ENCODE peak calls at places on chromosomes 4 and X, in six cellular contexts. Q is neuronal stem cell; M is CD4-positive, CD25-positive, alpha-beta regulatory T cell; G is left ventricle myocardium inferior; V is GM23248; W is psoas muscle. P is an unnamed sample. For H3K4me1 and H3K27me3, the result is how much of the 10 kb centered on the place peaks cover.

GRCh38 chrX:149504915-149505651 is at the start of gene IDS:
- DNase-seq in Q (peak), M (peak), G (peak), V (peak), W (peak), P (peak)

GRCh38 chr4:22901631-22902030 is 208.9 kb downstream of the GBA3 start:
- DNase-seq in Q (no peak), M (no peak), G (no peak), V (no peak), W (no peak), P (no peak)

GRCh38 chrX:23365541-23365940 is 30.9 kb downstream of the PTCHD1 start:
- DNase-seq in Q (no peak), M (no peak), G (no peak), V (no peak), W (no peak), P (no peak)

GRCh38 chr4:17066972-17067371 is 168.5 kb upstream of the LDB2 start:
- DNase-seq in Q (no peak), M (no peak), G (no peak), V (peak), W (no peak), P (no peak)

GRCh38 chr4:79253930-79254329 is 71.9 kb downstream of the NAA11 start:
- DNase-seq in Q (no peak), M (no peak), G (no peak), V (no peak), W (no peak), P (no peak)

GRCh38 chr4:17468638-17469221 is 43.2 kb downstream of the QDPR start:
- DNase-seq in Q (peak), M (no peak), G (peak), V (peak), W (no peak), P (no peak)

GRCh38 chrX:63128509-63128908 is 222.6 kb downstream of the SPIN4 start:
- DNase-seq in Q (no peak), M (no peak), G (no peak), V (peak), W (no peak), P (peak)

GRCh38 chr4:153538408-153539057 is 72.4 kb downstream of the TMEM131L start:
- DNase-seq in Q (no peak), M (no peak), G (peak), V (peak), W (no peak), P (no peak)

GRCh38 chr4:44806076-44806475 is 79.7 kb upstream of the GNPDA2 start:
- DNase-seq in Q (no peak), M (no peak), G (no peak), V (no peak), W (no peak), P (no peak)

GRCh38 chr4:25020240-25020639 is 10.5 kb downstream of the LGI2 start:
- DNase-seq in Q (no peak), M (no peak), G (no peak), V (peak), W (no peak), P (no peak)

GRCh38 chr4:189001283-189001970 is 862.2 kb downstream of the TRIML1 start:
- DNase-seq in Q (no peak), M (no peak), G (no peak), V (no peak), W (no peak), P (no peak)

GRCh38 chr4:147378780-147379179 is 102.1 kb upstream of the EDNRA start:
- DNase-seq in Q (no peak), M (no peak), G (no peak), V (no peak), W (no peak), P (no peak)

GRCh38 chr4:39169426-39169825 is 12.9 kb upstream of the WDR19 start:
- DNase-seq in Q (no peak), M (no peak), G (no peak), V (no peak), W (no peak), P (no peak)

GRCh38 chr4:21768349-21769310 is 179.9 kb downstream of the KCNIP4 start:
- DNase-seq in Q (peak), M (no peak), G (no peak), V (peak), W (no peak), P (peak)

GRCh38 chr4:88818650-88819470 is 121.2 kb upstream of the NAP1L5 start:
- DNase-seq in Q (peak), M (peak), G (no peak), V (peak), W (peak), P (peak)

GRCh38 chr4:7254736-7255487 is 62.6 kb downstream of the SORCS2 start:
- DNase-seq in Q (no peak), M (no peak), G (peak), V (peak), W (peak), P (peak)

GRCh38 chrX:40468033-40468979 is 112.5 kb upstream of the ATP6AP2 start:
- DNase-seq in Q (no peak), M (no peak), G (peak), V (peak), W (no peak), P (peak)

GRCh38 chr4:72302981-72303704 is 265.9 kb downstream of the ADAMTS3 start:
- DNase-seq in Q (peak), M (peak), G (no peak), V (peak), W (no peak), P (peak)

GRCh38 chr4:70637239-70637920 is 8.8 kb downstream of the ENAM start:
- DNase-seq in Q (no peak), M (no peak), G (no peak), V (peak), W (no peak), P (no peak)
- H3K4me3 ChIP-seq in Q (no peak), M (no peak), G (peak), V (no peak), W (peak), P (no peak)

DNA sequence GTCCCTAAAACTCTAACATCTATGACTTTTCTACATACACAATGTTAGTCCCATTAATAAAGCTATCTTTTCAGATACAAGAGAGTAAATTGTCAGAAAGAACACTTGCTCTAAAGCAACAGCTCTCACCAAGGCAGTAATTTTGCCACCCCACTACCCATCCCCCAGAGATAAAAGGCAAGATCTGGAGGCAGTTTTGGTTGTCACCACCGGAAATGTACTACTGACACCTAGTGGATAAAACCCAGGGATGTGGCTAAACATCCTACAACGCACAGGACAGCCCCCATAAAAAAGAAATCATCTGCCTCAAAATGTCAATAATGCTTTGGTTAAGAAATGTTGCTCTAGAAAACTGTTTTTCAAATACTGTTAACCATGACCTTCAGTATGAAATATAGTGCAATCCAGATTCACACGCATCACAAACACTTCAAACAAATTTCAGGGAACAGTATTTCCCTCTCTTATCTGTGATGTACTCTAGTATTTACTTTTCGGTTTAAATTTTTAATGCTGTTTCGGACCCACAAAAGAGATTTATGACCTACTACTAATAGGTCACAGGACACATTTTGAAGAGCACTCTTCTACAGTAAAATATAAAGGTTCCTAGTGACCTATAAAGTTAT is 5.1 kb downstream of the FBXL5 start:
- DNase-seq in Q (peak), M (peak), G (no peak), V (peak), W (no peak), P (peak)
- H3K4me1 ChIP-seq in Q (under half), M (half or more), G (half or more), V (under half), W (half or more), P (half or more)

GRCh38 chrX:69263421-69263820 is 98.2 kb upstream of the PJA1 start:
- DNase-seq in Q (no peak), M (no peak), G (no peak), V (no peak), W (no peak), P (no peak)

GRCh38 chrX:69258893-69259292 is 93.6 kb upstream of the PJA1 start:
- DNase-seq in Q (no peak), M (no peak), G (no peak), V (no peak), W (no peak), P (no peak)

GRCh38 chrX:69257504-69258127 is 92.4 kb upstream of the PJA1 start:
- DNase-seq in Q (no peak), M (no peak), G (no peak), V (no peak), W (no peak), P (no peak)

GRCh38 chrX:69264134-69264533 is 98.9 kb upstream of the PJA1 start:
- DNase-seq in Q (no peak), M (no peak), G (no peak), V (no peak), W (no peak), P (no peak)

GRCh38 chrX:69262036-69262905 is 97.0 kb upstream of the PJA1 start:
- DNase-seq in Q (no peak), M (no peak), G (no peak), V (peak), W (no peak), P (no peak)
- H3K27me3 ChIP-seq in Q (under half), M (under half), G (under half), V (under half), W (under half), P (under half)

GRCh38 chrX:132958086-132958703 is at the start of gene HS6ST2:
- DNase-seq in Q (peak), M (no peak), G (no peak), V (no peak), W (peak), P (no peak)
- H3K4me3 ChIP-seq in Q (peak), M (no peak), G (peak), V (peak), W (peak), P (no peak)

DNA sequence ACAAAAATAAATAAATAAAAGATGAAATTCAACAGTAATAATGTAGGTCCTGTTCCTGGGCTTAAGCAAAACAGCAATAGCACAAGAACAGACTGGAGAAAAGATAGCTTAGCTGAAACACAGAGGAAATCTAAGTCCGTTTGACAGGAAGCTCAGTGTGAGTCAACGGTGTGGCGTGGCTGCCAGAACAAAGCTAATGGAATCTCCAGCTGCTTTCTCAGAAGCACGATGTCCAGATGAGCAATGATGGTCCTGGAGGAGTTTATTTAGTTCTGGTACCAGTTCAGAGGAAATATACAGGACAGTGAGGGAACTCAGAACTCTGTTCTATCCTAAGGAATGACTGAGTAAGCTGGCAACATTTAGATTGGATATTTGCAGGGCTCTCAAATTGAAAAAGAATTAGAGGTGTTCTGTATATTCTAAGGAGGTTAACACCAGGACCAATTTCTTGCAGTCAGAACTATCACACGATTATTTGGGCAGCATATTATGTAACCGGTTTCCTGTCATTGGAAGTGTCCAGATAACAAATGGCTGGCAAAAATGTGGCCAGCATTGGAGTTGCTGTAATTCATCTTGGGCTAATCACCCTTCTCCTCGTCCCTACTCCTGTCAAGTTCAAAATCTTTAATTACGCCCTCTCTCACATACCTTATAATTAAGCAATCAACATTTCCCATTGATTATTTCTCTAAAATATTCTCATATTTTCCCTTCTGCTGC is 12.7 kb downstream of the GAB3 start:
- DNase-seq in Q (no peak), M (no peak), G (peak), V (peak), W (peak), P (no peak)
- H3K4me1 ChIP-seq in Q (under half), M (under half), G (half or more), V (under half), W (under half), P (under half)

GRCh38 chrX:151695583-151695930 is 299 bp downstream of the PRRG3 start:
- DNase-seq in Q (no peak), M (no peak), G (no peak), V (no peak), W (no peak), P (no peak)
- H3K27me3 ChIP-seq in Q (under half), M (under half), G (under half), V (under half), W (under half), P (under half)